ENCODE peak calls at places on chromosomes 11 and 22, in four cellular contexts. One of them, this sample, is unnamed.

GRCh38 chr22:33656808-33657628 is 263.3 kb downstream of the LARGE1 start:
- DNase-seq in NCI-H1092: no peak
- DNase-seq in NCI-H2029: no peak
- DNase-seq in type B pancreatic cell: no peak
- DNase-seq in this sample: peak; percentile 54

GRCh38 chr22:38327805-38328204 is 10.6 kb upstream of the CSNK1E start:
- DNase-seq in NCI-H1092: no peak
- DNase-seq in NCI-H2029: no peak
- DNase-seq in type B pancreatic cell: no peak
- DNase-seq in this sample: no peak

GRCh38 chr11:4187055-4187988 is 92.7 kb downstream of the RRM1 start:
- DNase-seq in NCI-H1092: peak; percentile 80
- DNase-seq in NCI-H2029: peak; percentile 74
- DNase-seq in type B pancreatic cell: peak; percentile 96
- DNase-seq in this sample: peak; percentile 86

GRCh38 chr22:48101704-48102103 is 1339.3 kb downstream of the TBC1D22A start:
- DNase-seq in NCI-H1092: no peak
- DNase-seq in NCI-H2029: no peak
- DNase-seq in type B pancreatic cell: peak; percentile 51
- DNase-seq in this sample: no peak

GRCh38 chr11:134252539-134253188 is 488 bp downstream of the THYN1 start:
- DNase-seq in NCI-H1092: no peak
- DNase-seq in NCI-H2029: no peak
- DNase-seq in type B pancreatic cell: no peak
- DNase-seq in this sample: peak; percentile 48

GRCh38 chr22:49958961-49959781 is 1.4 kb upstream of the PIM3 start:
- DNase-seq in NCI-H1092: no peak
- DNase-seq in NCI-H2029: no peak
- DNase-seq in type B pancreatic cell: no peak
- DNase-seq in this sample: no peak

GRCh38 chr22:43537019-43537585 is 125.3 kb downstream of the MPPED1 start:
- DNase-seq in NCI-H1092: no peak
- DNase-seq in NCI-H2029: no peak
- DNase-seq in type B pancreatic cell: no peak
- DNase-seq in this sample: no peak

GRCh38 chr11:66221726-66222236 is 46.7 kb upstream of the RAB1B start:
- DNase-seq in NCI-H1092: no peak
- DNase-seq in NCI-H2029: no peak
- DNase-seq in type B pancreatic cell: no peak
- DNase-seq in this sample: no peak

GRCh38 chr11:84117394-84117793 is 831.2 kb upstream of the CCDC90B start:
- DNase-seq in NCI-H1092: no peak
- DNase-seq in NCI-H2029: no peak
- DNase-seq in type B pancreatic cell: no peak
- DNase-seq in this sample: no peak

GRCh38 chr11:119338946-119339580 is 1.6 kb downstream of the C1QTNF5 start:
- DNase-seq in NCI-H1092: no peak
- DNase-seq in NCI-H2029: no peak
- DNase-seq in type B pancreatic cell: no peak
- DNase-seq in this sample: no peak

GRCh38 chr11:8867035-8867434 is 44.0 kb upstream of the AKIP1 start:
- DNase-seq in NCI-H1092: no peak
- DNase-seq in NCI-H2029: no peak
- DNase-seq in type B pancreatic cell: no peak
- DNase-seq in this sample: no peak

GRCh38 chr11:19432370-19433163 is 191.8 kb upstream of the E2F8 start:
- DNase-seq in NCI-H1092: no peak
- DNase-seq in NCI-H2029: no peak
- DNase-seq in type B pancreatic cell: no peak
- DNase-seq in this sample: no peak

GRCh38 chr11:61880454-61880853 is 10.9 kb downstream of the FADS3 start:
- DNase-seq in NCI-H1092: no peak
- DNase-seq in NCI-H2029: no peak
- DNase-seq in type B pancreatic cell: no peak
- DNase-seq in this sample: no peak

GRCh38 chr11:10304495-10305261 is at the start of gene ADM:
- DNase-seq in NCI-H1092: no peak
- DNase-seq in NCI-H2029: peak; percentile 78
- DNase-seq in type B pancreatic cell: peak; percentile 82
- DNase-seq in this sample: peak; percentile 83

GRCh38 chr11:104609297-104609696 is 289.0 kb downstream of the CASP12 start:
- DNase-seq in NCI-H1092: no peak
- DNase-seq in NCI-H2029: no peak
- DNase-seq in type B pancreatic cell: no peak
- DNase-seq in this sample: peak; percentile 19

GRCh38 chr22:33005476-33005875 is 52.7 kb downstream of the SYN3 start:
- DNase-seq in NCI-H1092: no peak
- DNase-seq in NCI-H2029: no peak
- DNase-seq in type B pancreatic cell: no peak
- DNase-seq in this sample: no peak

GRCh38 chr11:17580271-17580670 is 33.2 kb downstream of the OTOG start:
- DNase-seq in NCI-H1092: no peak
- DNase-seq in NCI-H2029: no peak
- DNase-seq in type B pancreatic cell: no peak
- DNase-seq in this sample: no peak

GRCh38 chr22:47565607-47566006 is 803.2 kb downstream of the TBC1D22A start:
- DNase-seq in NCI-H1092: no peak
- DNase-seq in NCI-H2029: no peak
- DNase-seq in type B pancreatic cell: peak; percentile 18
- DNase-seq in this sample: no peak

GRCh38 chr11:47917643-47918369 is 62.6 kb upstream of the PTPRJ start:
- DNase-seq in NCI-H1092: peak; percentile 95
- DNase-seq in NCI-H2029: peak; percentile 100
- DNase-seq in type B pancreatic cell: no peak
- DNase-seq in this sample: peak; percentile 92

GRCh38 chr11:68127791-68128681 is 6.8 kb upstream of the CHKA start:
- DNase-seq in NCI-H1092: no peak
- DNase-seq in NCI-H2029: no peak
- DNase-seq in type B pancreatic cell: peak; percentile 83
- DNase-seq in this sample: no peak

GRCh38 chr11:13462311-13462927 is 603 bp downstream of the BTBD10 start:
- DNase-seq in NCI-H1092: peak; percentile 41
- DNase-seq in NCI-H2029: peak; percentile 56
- DNase-seq in type B pancreatic cell: no peak
- DNase-seq in this sample: peak; percentile 58